ENCODE peak calls at places on chromosomes 16 and 17, in eight cellular contexts. F, C, R, G, P, Y, U and V are unnamed samples.

GRCh38 chr17:954431-955164 is 25.0 kb downstream of the NXN start:
- DNase-seq in F (no peak), C (no peak), R (no peak), G (peak), P (no peak), Y (no peak), U (no peak), V (no peak)

GRCh38 chr17:64155751-64156544 is 26.0 kb upstream of the ERN1 start:
- DNase-seq in F (peak), C (no peak), R (no peak), G (peak), P (no peak), Y (no peak), U (peak), V (no peak)

GRCh38 chr17:80678621-80679020 is 134.0 kb downstream of the RPTOR start:
- DNase-seq in F (no peak), C (peak), R (no peak), G (peak), P (peak), Y (no peak), U (peak), V (no peak)

GRCh38 chr16:31467151-31467550 is 4.8 kb upstream of the TGFB1I1 start:
- DNase-seq in F (no peak), C (no peak), R (no peak), G (peak), P (no peak), Y (no peak), U (no peak), V (no peak)

GRCh38 chr16:87706278-87707000 is 59.3 kb downstream of the KLHDC4 start:
- DNase-seq in F (peak), C (no peak), R (no peak), G (no peak), P (peak), Y (no peak), U (peak), V (no peak)

GRCh38 chr17:3534881-3535252 is 22.7 kb downstream of the TRPV3 start:
- DNase-seq in F (no peak), C (no peak), R (no peak), G (peak), P (peak), Y (peak), U (peak), V (no peak)

GRCh38 chr17:11598274-11599221 is at the start of gene DNAH9:
- DNase-seq in F (peak), C (no peak), R (no peak), G (no peak), P (peak), Y (no peak), U (peak), V (peak)

GRCh38 chr17:40536731-40537171 is 28.5 kb downstream of the CCR7 start:
- DNase-seq in F (peak), C (no peak), R (no peak), G (no peak), P (no peak), Y (no peak), U (no peak), V (no peak)

GRCh38 chr17:39800540-39800939 is 62.8 kb downstream of the GRB7 start:
- DNase-seq in F (no peak), C (no peak), R (peak), G (no peak), P (no peak), Y (peak), U (no peak), V (peak)

GRCh38 chr17:6523330-6523729 is 33.0 kb downstream of the PITPNM3 start:
- DNase-seq in F (peak), C (no peak), R (no peak), G (peak), P (peak), Y (no peak), U (no peak), V (no peak)

GRCh38 chr17:38550661-38551060 is 55.1 kb downstream of the SRCIN1 start:
- DNase-seq in F (peak), C (peak), R (no peak), G (peak), P (no peak), Y (no peak), U (no peak), V (no peak)

GRCh38 chr17:81400939-81401726 is 5.9 kb downstream of the BAHCC1 start:
- DNase-seq in F (no peak), C (no peak), R (no peak), G (no peak), P (no peak), Y (no peak), U (no peak), V (no peak)

GRCh38 chr17:2227025-2227699 is 76.4 kb downstream of the SMG6 start:
- DNase-seq in F (no peak), C (peak), R (no peak), G (peak), P (no peak), Y (no peak), U (no peak), V (no peak)

GRCh38 chr17:13725286-13725990 is 123.7 kb upstream of the HS3ST3A1 start:
- DNase-seq in F (no peak), C (no peak), R (no peak), G (peak), P (no peak), Y (no peak), U (no peak), V (no peak)

GRCh38 chr17:35559495-35559894 is 1.1 kb downstream of the SLFN14 start:
- DNase-seq in F (no peak), C (no peak), R (no peak), G (no peak), P (no peak), Y (no peak), U (no peak), V (no peak)

GRCh38 chr16:85310868-85311585 is 198.8 kb upstream of the CIBAR2 start:
- DNase-seq in F (no peak), C (no peak), R (no peak), G (no peak), P (no peak), Y (peak), U (no peak), V (no peak)

GRCh38 chr16:84013787-84014569 is 28.6 kb downstream of the SLC38A8 start:
- DNase-seq in F (peak), C (peak), R (peak), G (peak), P (peak), Y (peak), U (peak), V (peak)

GRCh38 chr16:85617948-85618347 is 4.8 kb downstream of the GSE1 start:
- DNase-seq in F (peak), C (no peak), R (no peak), G (no peak), P (no peak), Y (no peak), U (no peak), V (no peak)

GRCh38 chr17:14352139-14352538 is 51.3 kb downstream of the HS3ST3B1 start:
- DNase-seq in F (no peak), C (no peak), R (no peak), G (no peak), P (no peak), Y (no peak), U (no peak), V (no peak)

GRCh38 chr16:19307587-19308241 is 22.2 kb downstream of the CLEC19A start:
- DNase-seq in F (no peak), C (no peak), R (no peak), G (peak), P (peak), Y (peak), U (peak), V (no peak)